ENCODE peak calls at places on chromosome 2, in eight cellular contexts. T is HCEC 1CT; Y is brain microvascular endothelial cell; S is NCI-H524; R is left ventricle myocardium inferior; V is lung; D is activated CD4-positive, alpha-beta T cell treated with anti-CD3 and anti-CD28 coated beads, Interleukin-2, amount 10 ng/mL, durations not matched to agents 7 days and 5 days; L is left lung. F is an unnamed sample.

GRCh38 chr2:11777066-11777782 is 30.8 kb downstream of the LPIN1 start:
- DNase-seq in T (no peak), Y (no peak), S (no peak), R (no peak), V (no peak), D (no peak), L (no peak), F (no peak)

GRCh38 chr2:179646862-179647261 is 214.6 kb downstream of the ZNF385B start:
- DNase-seq in T (no peak), Y (no peak), S (no peak), R (no peak), V (no peak), D (no peak), L (no peak), F (no peak)

GRCh38 chr2:58553937-58554336 is 312.8 kb upstream of the FANCL start:
- DNase-seq in T (no peak), Y (no peak), S (peak), R (no peak), V (no peak), D (no peak), L (no peak), F (no peak)

GRCh38 chr2:98465456-98466201 is 21.0 kb downstream of the INPP4A start:
- DNase-seq in T (no peak), Y (no peak), S (peak), R (peak), V (peak), D (peak), L (peak), F (peak)

GRCh38 chr2:100524331-100524730 is 38.5 kb upstream of the PDCL3 start:
- DNase-seq in T (peak), Y (peak), S (no peak), R (no peak), V (no peak), D (no peak), L (no peak), F (no peak)

GRCh38 chr2:188425266-188425665 is 133.6 kb downstream of the GULP1 start:
- DNase-seq in T (no peak), Y (no peak), S (no peak), R (no peak), V (no peak), D (no peak), L (no peak), F (no peak)

GRCh38 chr2:219570194-219570923 is 980 bp downstream of the OBSL1 start:
- DNase-seq in T (peak), Y (no peak), S (peak), R (no peak), V (no peak), D (no peak), L (no peak), F (peak)

GRCh38 chr2:141331127-141331526 is 799.7 kb downstream of the LRP1B start:
- DNase-seq in T (peak), Y (peak), S (no peak), R (no peak), V (no peak), D (no peak), L (no peak), F (no peak)

GRCh38 chr2:232980683-232981082 is 32.4 kb downstream of the NGEF start:
- DNase-seq in T (no peak), Y (peak), S (no peak), R (no peak), V (no peak), D (no peak), L (no peak), F (no peak)

GRCh38 chr2:9914384-9915065 is 37.0 kb upstream of the GRHL1 start:
- DNase-seq in T (peak), Y (peak), S (no peak), R (no peak), V (no peak), D (peak), L (no peak), F (no peak)

GRCh38 chr2:13533524-13533922 is 816.8 kb downstream of the TRIB2 start:
- DNase-seq in T (no peak), Y (no peak), S (no peak), R (no peak), V (no peak), D (no peak), L (no peak), F (no peak)

GRCh38 chr2:39851691-39852110 is 72.6 kb upstream of the THUMPD2 start:
- DNase-seq in T (peak), Y (no peak), S (peak), R (no peak), V (no peak), D (no peak), L (no peak), F (no peak)

GRCh38 chr2:27638023-27638637 is 9.3 kb downstream of the GPN1 start:
- DNase-seq in T (peak), Y (peak), S (no peak), R (no peak), V (no peak), D (no peak), L (no peak), F (no peak)

GRCh38 chr2:193332938-193333337 is 1138.2 kb upstream of the TMEFF2 start:
- DNase-seq in T (peak), Y (no peak), S (no peak), R (no peak), V (no peak), D (no peak), L (no peak), F (no peak)

GRCh38 chr2:240467659-240468299 is 32.3 kb downstream of the GPC1 start:
- DNase-seq in T (no peak), Y (no peak), S (no peak), R (no peak), V (peak), D (peak), L (peak), F (peak)

GRCh38 chr2:9152975-9153402 is 53.6 kb upstream of the ASAP2 start:
- DNase-seq in T (no peak), Y (no peak), S (peak), R (no peak), V (no peak), D (no peak), L (no peak), F (peak)

GRCh38 chr2:168348076-168348475 is 100.7 kb upstream of the STK39 start:
- DNase-seq in T (peak), Y (peak), S (peak), R (no peak), V (no peak), D (no peak), L (no peak), F (no peak)

GRCh38 chr2:227366861-227367800 is 12.0 kb downstream of the TM4SF20 start:
- DNase-seq in T (peak), Y (peak), S (no peak), R (no peak), V (no peak), D (no peak), L (no peak), F (no peak)

GRCh38 chr2:27071990-27072830 is 756 bp upstream of the OST4 start:
- DNase-seq in T (peak), Y (no peak), S (no peak), R (peak), V (no peak), D (no peak), L (peak), F (peak)

GRCh38 chr2:97812916-97813315 is 99.5 kb downstream of the ZAP70 start:
- DNase-seq in T (no peak), Y (no peak), S (no peak), R (no peak), V (no peak), D (no peak), L (no peak), F (no peak)

GRCh38 chr2:28413152-28413895 is 20.7 kb downstream of the FOSL2 start:
- DNase-seq in T (no peak), Y (no peak), S (peak), R (peak), V (no peak), D (no peak), L (peak), F (peak)

GRCh38 chr2:181892795-181893435 is 1.4 kb downstream of the ITPRID2 start:
- DNase-seq in T (peak), Y (no peak), S (no peak), R (no peak), V (no peak), D (no peak), L (no peak), F (no peak)

GRCh38 chr2:46770622-46771021 is 145.0 kb downstream of the MCFD2 start:
- DNase-seq in T (no peak), Y (peak), S (no peak), R (no peak), V (no peak), D (no peak), L (no peak), F (no peak)

GRCh38 chr2:223532161-223532560 is 70.0 kb downstream of the SCG2 start:
- DNase-seq in T (peak), Y (no peak), S (no peak), R (no peak), V (no peak), D (no peak), L (no peak), F (no peak)

F was measured in right cardiac atrium.